ENCODE peak calls at places on chromosome 12, in seven cellular contexts. D is neuronal stem cell, T is mesenchymal stem cell, X is mesendoderm, K is H9, L is H1, V is IMR-90. H is an unnamed sample.

GRCh38 chr12:46831335-46832083 is 5.7 kb upstream of the SLC38A4 start:
- DNase-seq in D (peak; percentile 24), T (peak; percentile 27), X (peak; percentile 33), K (peak; percentile 57), L (peak; percentile 73), V (no peak), H (no peak)

GRCh38 chr12:81245458-81245857 is 167.6 kb downstream of the ACSS3 start:
- DNase-seq in D (no peak), T (no peak), X (no peak), K (no peak), L (no peak), V (no peak), H (no peak)

GRCh38 chr12:386651-387050 is 2.5 kb downstream of the KDM5A start:
- DNase-seq in D (no peak), T (peak; percentile 74), X (peak; percentile 44), K (no peak), L (no peak), V (peak; percentile 75), H (peak; percentile 46)

GRCh38 chr12:76037130-76038105 is 5.8 kb upstream of the PHLDA1 start:
- DNase-seq in D (peak; percentile 53), T (peak; percentile 84), X (peak; percentile 86), K (no peak), L (no peak), V (peak; percentile 87), H (peak; percentile 37)

GRCh38 chr12:66203820-66204219 is 14.8 kb downstream of the IRAK3 start:
- DNase-seq in D (no peak), T (no peak), X (no peak), K (no peak), L (no peak), V (no peak), H (no peak)

GRCh38 chr12:2301531-2302461 is 249.0 kb downstream of the CACNA1C start:
- DNase-seq in D (no peak), T (peak; percentile 52), X (no peak), K (no peak), L (no peak), V (peak; percentile 80), H (no peak)

GRCh38 chr12:19970116-19970515 is 398.2 kb upstream of the PDE3A start:
- DNase-seq in D (no peak), T (peak; percentile 83), X (no peak), K (no peak), L (no peak), V (peak; percentile 61), H (peak; percentile 84)

GRCh38 chr12:132158677-132159554 is 14.7 kb downstream of the NOC4L start:
- DNase-seq in D (no peak), T (no peak), X (no peak), K (no peak), L (no peak), V (no peak), H (no peak)

GRCh38 chr12:24404086-24404815 is 454.8 kb upstream of the SOX5 start:
- DNase-seq in D (no peak), T (peak; percentile 84), X (peak; percentile 30), K (no peak), L (no peak), V (peak; percentile 87), H (peak; percentile 86)

GRCh38 chr12:30796508-30796780 is 41.7 kb upstream of the CAPRIN2 start:
- DNase-seq in D (peak; percentile 66), T (no peak), X (no peak), K (peak; percentile 81), L (no peak), V (peak; percentile 67), H (no peak)

DNA sequence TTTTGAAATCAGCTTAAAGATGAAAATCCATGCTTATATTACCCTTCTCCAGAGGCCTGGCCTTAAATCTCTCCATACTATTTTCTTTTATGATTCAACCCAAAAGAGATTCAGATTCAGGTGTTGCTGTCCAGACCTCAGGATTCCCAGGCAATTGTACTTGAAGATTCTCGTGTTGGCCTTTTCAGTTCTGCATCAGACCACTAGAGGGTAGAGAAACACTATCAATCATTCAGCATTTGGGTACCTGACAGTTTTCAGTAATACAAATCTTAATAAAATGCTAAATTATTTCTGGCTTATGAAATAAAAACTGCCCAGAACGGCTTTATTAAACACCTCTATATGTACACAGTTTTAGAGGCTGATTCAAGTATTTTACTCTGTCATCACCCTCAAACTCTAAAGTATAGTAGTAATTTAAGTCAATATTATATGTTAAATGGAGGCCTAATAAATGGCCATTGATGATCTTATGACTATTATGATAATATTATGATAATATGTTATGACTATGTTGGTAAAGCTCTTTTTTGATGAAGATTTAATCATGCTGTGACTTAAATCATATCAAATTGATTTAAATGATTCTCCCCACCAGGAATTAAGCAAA is 301.1 kb downstream of the DUSP6 start:
- DNase-seq in D (peak; percentile 60), T (peak; percentile 70), X (peak; percentile 77), K (no peak), L (no peak), V (peak; percentile 78), H (peak; percentile 79)
- H2BK120ac ChIP-seq in D (no peak overlapping the region), T (no peak overlapping the region), X (no peak overlapping the region), K (no peak overlapping the region), L (no peak overlapping the region), V (no peak overlapping the region), H (no peak overlapping the region)

GRCh38 chr12:21627924-21628323 is 23.3 kb upstream of the GYS2 start:
- DNase-seq in D (no peak), T (no peak), X (no peak), K (no peak), L (no peak), V (no peak), H (no peak)
- H2BK120ac ChIP-seq in D (no peak overlapping the region), T (no peak overlapping the region), X (no peak overlapping the region), K (no peak overlapping the region), L (no peak overlapping the region), V (no peak overlapping the region), H (no peak overlapping the region)

DNA sequence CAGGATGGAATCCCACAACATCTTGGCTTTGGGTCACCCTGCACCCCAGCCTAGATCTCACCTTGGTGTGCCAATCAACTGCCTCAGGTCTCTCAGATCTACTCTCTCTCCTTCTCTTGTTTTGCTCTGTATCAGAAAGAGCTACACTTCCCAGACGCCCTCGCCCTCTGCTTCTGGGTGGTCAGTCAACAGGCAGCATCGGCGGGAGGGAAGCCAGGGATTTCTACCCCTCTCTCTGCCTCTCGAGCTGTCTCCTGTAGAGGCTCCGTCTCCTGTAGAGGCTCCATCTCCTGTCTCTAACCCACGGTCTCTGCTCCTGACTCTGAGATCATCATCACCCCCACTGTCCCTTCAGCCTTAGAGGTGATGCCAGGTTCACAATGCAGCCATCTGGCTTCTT is 151.6 kb downstream of the PIWIL1 start:
- DNase-seq in D (no peak), T (no peak), X (no peak), K (no peak), L (no peak), V (no peak), H (no peak)
- H2BK120ac ChIP-seq in D (no peak overlapping the region), T (no peak overlapping the region), X (no peak overlapping the region), K (no peak overlapping the region), L (no peak overlapping the region), V (no peak overlapping the region), H (no peak overlapping the region)

DNA sequence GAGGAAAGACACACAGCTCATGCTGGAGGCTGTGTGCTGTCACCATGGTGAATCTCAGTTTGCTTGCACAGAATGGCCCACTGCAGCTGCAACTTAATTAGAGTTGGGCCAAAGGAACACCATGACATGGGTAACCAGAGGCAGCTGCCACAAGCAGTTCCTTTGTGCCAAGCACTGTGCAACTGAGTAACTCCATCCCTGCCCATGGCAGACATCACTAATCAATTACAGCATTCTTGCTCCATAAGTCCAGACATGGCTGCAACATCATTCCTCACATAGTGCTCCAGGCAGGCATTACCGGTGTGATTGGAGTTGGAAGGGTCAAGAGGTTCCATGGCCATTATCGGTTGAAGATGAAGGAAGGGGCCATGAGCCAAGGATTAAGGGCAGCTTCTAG is 207.0 kb downstream of the RBM19 start:
- DNase-seq in D (no peak), T (no peak), X (no peak), K (no peak), L (no peak), V (no peak), H (no peak)
- H2BK120ac ChIP-seq in D (no peak overlapping the region), T (no peak overlapping the region), X (no peak overlapping the region), K (no peak overlapping the region), L (no peak overlapping the region), V (no peak overlapping the region), H (no peak overlapping the region)

DNA sequence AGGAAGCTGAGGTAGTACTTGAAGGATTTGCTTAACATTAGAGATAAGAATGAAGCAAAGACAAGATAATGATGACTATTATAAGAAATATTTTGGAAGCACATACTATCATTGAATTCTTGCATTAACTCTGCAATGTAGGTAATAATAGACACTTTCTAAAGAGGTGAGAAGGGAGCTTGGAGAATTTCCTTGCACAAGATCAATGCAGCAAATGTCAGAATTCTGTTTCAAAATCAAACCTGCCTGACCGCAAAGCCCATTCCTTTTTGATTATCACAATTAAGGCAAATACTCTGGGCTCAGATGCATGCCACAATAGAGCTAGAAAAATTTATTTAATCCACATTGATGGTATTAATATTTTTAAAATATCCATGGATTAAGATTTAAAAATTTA is 50.4 kb upstream of the RIC8B start:
- DNase-seq in D (no peak), T (no peak), X (no peak), K (no peak), L (no peak), V (no peak), H (peak; percentile 70)
- H2BK120ac ChIP-seq in D (no peak overlapping the region), T (no peak overlapping the region), X (no peak overlapping the region), K (no peak overlapping the region), L (no peak overlapping the region), V (no peak overlapping the region), H (no peak overlapping the region)

H was measured in trophoblast cell.